ENCODE peak calls at places on chromosomes 2 and 18, in four cellular contexts. J, Q, C and I are unnamed samples.

GRCh38 chr18:11839556-11839955 is 11.7 kb upstream of the CHMP1B start:
- DNase-seq in J (no peak), C (no peak), Q (no peak), I (no peak)

GRCh38 chr2:129233751-129234406 is 745.6 kb upstream of the RAB6C start:
- DNase-seq in C (no peak), J (peak), Q (no peak), I (no peak)

GRCh38 chr2:24421668-24422067 is 61.3 kb upstream of the ITSN2 start:
- DNase-seq in C (peak), Q (peak), J (peak), I (peak)

GRCh38 chr2:149488719-149489440 is 98.7 kb downstream of the MMADHC start:
- DNase-seq in C (no peak), J (no peak), Q (no peak), I (no peak)

GRCh38 chr18:50969448-50969847 is 1.6 kb downstream of the ELAC1 start:
- DNase-seq in C (no peak), J (no peak), Q (no peak), I (no peak)

GRCh38 chr2:26034597-26035067 is 748 bp downstream of the RAB10 start:
- DNase-seq in Q (no peak), J (peak), C (no peak), I (no peak)

GRCh38 chr2:12437144-12437543 is 279.6 kb upstream of the TRIB2 start:
- DNase-seq in C (peak), Q (no peak), J (peak), I (no peak)

GRCh38 chr2:236715511-236715961 is 145.9 kb downstream of the ACKR3 start:
- DNase-seq in J (no peak), Q (no peak), C (no peak), I (no peak)

GRCh38 chr2:11502740-11503292 is 31.0 kb upstream of the GREB1 start:
- DNase-seq in J (no peak), Q (peak), C (no peak), I (peak)

GRCh38 chr18:37364237-37364636 is 201.4 kb downstream of the CELF4 start:
- DNase-seq in J (no peak), Q (no peak), C (no peak), I (no peak)

GRCh38 chr2:98087447-98088065 is 589 bp downstream of the VWA3B start:
- DNase-seq in C (no peak), Q (no peak), J (no peak), I (no peak)

GRCh38 chr18:46321954-46322353 is 217.8 kb downstream of the HAUS1 start:
- DNase-seq in C (no peak), Q (no peak), J (no peak), I (no peak)

GRCh38 chr2:27842894-27843293 is 47.3 kb downstream of the RBKS start:
- DNase-seq in C (no peak), J (no peak), Q (no peak), I (no peak)

GRCh38 chr2:42214669-42215068 is 45.5 kb downstream of the EML4 start:
- DNase-seq in C (no peak), J (no peak), Q (no peak), I (no peak)

GRCh38 chr2:73112913-73113633 is at the start of gene RAB11FIP5:
- DNase-seq in Q (peak), C (peak), J (peak), I (peak)

GRCh38 chr2:176813526-176814179 is 398.9 kb upstream of the HNRNPA3 start:
- DNase-seq in C (no peak), J (no peak), Q (no peak), I (no peak)

GRCh38 chr2:210477496-210477895 is 937 bp upstream of the LANCL1 start:
- DNase-seq in Q (peak), C (peak), J (peak), I (peak)

GRCh38 chr2:198098918-198099317 is 294.5 kb downstream of the PLCL1 start:
- DNase-seq in C (no peak), Q (no peak), J (peak), I (no peak)

GRCh38 chr2:29209551-29209950 is 94.3 kb downstream of the CLIP4 start:
- DNase-seq in Q (no peak), C (no peak), J (no peak), I (no peak)

GRCh38 chr2:29215739-29216608 is 100.8 kb downstream of the CLIP4 start:
- DNase-seq in Q (no peak), C (no peak), J (peak), I (no peak)

GRCh38 chr2:29213871-29214341 is 98.7 kb downstream of the CLIP4 start:
- DNase-seq in C (no peak), J (no peak), Q (no peak), I (no peak)

GRCh38 chr2:29215073-29215472 is 99.9 kb downstream of the CLIP4 start:
- DNase-seq in Q (no peak), C (no peak), J (peak), I (no peak)

GRCh38 chr2:29212009-29212408 is 96.8 kb downstream of the CLIP4 start:
- DNase-seq in J (no peak), Q (peak), C (no peak), I (no peak)
- TF ChIP-seq ELF1 in J (no peak), Q (no peak), C (no peak), I (no peak)

DNA sequence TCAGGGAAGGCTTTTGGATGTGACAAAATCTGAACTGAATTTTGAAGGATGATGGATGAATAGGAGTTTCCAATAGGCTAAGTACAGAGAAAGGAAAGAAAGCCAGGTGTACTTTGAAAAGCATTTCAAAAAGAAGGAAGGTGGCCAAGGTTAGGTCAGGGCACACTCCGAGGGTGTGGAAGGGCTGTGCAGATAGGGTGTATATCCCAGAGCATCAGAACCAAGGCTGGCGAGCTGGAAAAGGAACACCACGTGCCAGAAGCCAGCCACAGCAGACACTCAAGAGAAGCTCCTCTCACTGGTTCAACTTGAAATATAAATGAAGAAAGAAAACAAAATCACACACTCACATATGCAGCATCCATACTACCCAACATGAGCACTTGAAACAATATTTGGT is 51.0 kb downstream of the RPL31 start:
- DNase-seq in Q (no peak), J (no peak), C (no peak), I (no peak)
- TF ChIP-seq ELF1 in Q (no peak), J (no peak), C (no peak), I (no peak)

DNA sequence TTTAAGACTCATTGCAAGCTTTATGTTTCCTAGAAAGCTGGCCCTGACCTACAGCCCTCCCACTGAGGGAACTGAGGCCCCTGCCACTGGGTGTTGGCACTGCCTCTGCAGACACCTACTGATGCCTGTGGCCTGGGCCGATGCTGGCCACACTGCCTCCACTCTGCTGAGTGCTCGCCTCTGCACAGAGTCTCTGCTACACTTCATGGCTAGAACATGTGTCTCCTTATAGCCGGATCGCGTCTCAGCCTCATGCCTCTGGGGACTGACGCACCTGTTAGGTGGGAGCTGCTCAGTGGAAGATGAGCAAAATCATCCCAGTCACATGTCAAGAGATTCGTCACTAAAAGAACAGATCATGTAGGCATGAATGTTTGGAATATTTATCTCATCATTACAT is 108.7 kb downstream of the RGPD3 start:
- DNase-seq in C (no peak), J (no peak), Q (no peak), I (no peak)
- TF ChIP-seq ELF1 in C (no peak), J (no peak), Q (no peak), I (no peak)

GRCh38 chr2:68340631-68341329 is 21.0 kb upstream of the CNRIP1 start:
- DNase-seq in C (no peak), Q (no peak), J (no peak), I (no peak)

GRCh38 chr2:68342470-68342869 is 22.6 kb upstream of the PLEK start:
- DNase-seq in J (no peak), C (no peak), Q (no peak), I (no peak)

GRCh38 chr2:68345129-68345875 is 19.8 kb upstream of the PLEK start:
- DNase-seq in C (no peak), Q (no peak), J (no peak), I (no peak)

GRCh38 chr2:68344031-68344430 is 21.1 kb upstream of the PLEK start:
- DNase-seq in J (no peak), C (no peak), Q (no peak), I (no peak)

DNA sequence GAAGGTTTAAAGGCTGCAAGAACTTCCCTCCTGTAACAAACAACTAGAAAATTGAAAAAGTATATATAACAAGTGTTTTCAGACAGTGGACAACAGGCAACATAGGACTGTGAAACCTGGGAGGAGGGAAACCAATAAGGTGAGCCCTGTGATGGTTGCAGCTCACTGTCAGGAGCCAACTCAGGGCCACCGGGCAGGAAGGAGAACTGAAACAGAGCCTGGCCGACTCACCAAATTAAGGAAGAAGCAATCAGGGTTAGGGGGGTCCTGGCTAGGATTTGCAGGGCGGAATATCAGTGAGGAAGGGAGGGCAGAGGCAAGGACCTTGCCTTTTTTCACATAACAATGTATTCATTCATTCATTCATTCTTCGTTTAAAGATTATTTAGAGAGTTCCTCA is 21.8 kb upstream of the CNRIP1 start:
- DNase-seq in J (no peak), C (no peak), Q (no peak), I (no peak)
- TF ChIP-seq ELF1 in J (no peak), C (no peak), Q (no peak), I (no peak)

DNA sequence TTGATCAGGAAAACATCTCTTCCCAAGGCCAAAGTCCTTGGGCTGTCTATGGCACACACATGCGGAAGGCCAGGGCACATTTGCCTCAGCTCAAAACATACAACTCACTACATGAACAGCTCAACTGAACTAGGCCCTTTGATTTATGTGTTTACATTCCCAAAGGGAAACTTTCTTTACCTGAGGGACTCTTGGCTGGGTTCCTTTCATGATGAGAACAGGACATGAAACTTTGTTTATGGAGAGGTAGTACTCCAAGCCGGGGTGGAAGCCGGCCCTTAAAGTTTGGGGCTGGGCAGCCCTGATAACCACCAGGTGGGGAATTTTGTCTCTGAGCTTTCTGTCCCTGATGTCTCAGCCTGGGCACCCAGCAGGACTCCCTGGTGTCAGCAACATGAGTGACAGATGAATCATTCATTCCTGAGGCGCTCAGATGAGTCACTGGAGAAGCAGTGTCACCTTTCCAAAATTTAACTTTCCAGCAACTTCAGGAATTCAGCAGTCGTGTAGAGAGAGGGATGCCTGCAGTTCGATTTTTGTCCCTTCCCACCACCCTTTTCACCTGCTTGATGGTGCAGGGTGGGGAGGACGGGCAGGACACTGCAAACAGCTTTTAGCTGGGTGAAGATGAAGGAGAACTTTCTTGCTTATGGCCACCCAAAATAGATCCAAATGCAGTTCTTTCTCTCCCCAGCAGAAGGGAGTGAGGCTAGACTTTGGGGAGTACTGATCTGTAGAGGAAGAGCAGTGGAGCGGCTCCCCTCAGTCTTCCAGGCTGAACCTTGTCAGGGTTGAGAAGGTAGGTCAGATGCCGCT is 331.6 kb downstream of the DYSF start:
- DNase-seq in Q (peak), C (no peak), J (peak), I (peak)
- TF ChIP-seq ELF1 in Q (peak), C (no peak), J (no peak), I (no peak)

GRCh38 chr2:199446996-199447395 is 10.7 kb downstream of the SATB2 start:
- DNase-seq in Q (no peak), C (no peak), J (no peak), I (no peak)

GRCh38 chr2:199441759-199442158 is 16.0 kb downstream of the SATB2 start:
- DNase-seq in Q (no peak), J (no peak), C (no peak), I (no peak)

GRCh38 chr2:199442173-199442572 is 15.6 kb downstream of the SATB2 start:
- DNase-seq in Q (no peak), J (no peak), C (no peak), I (no peak)

GRCh38 chr2:199443589-199444130 is 14.1 kb downstream of the SATB2 start:
- DNase-seq in J (no peak), C (no peak), Q (no peak), I (no peak)

GRCh38 chr2:199444749-199445148 is 13.0 kb downstream of the SATB2 start:
- DNase-seq in Q (no peak), C (no peak), J (no peak), I (no peak)
- TF ChIP-seq ELF1 in Q (no peak), C (no peak), J (no peak), I (no peak)